ENCODE peak calls at places on chromosomes 2 and 18, in seven cellular contexts. E, W, F, G, M, I and Q are unnamed samples.

GRCh38 chr2:197786010-197786877 is 1.1 kb upstream of the BOLL start:
- DNase-seq in E (no peak), W (peak), F (peak), G (no peak), M (no peak), I (no peak), Q (no peak)

GRCh38 chr2:18650221-18650620 is 60.9 kb upstream of the NT5C1B start:
- DNase-seq in E (no peak), W (no peak), F (no peak), G (no peak), M (no peak), I (no peak), Q (no peak)

GRCh38 chr18:34055227-34055626 is 169.5 kb downstream of the NOL4 start:
- DNase-seq in E (no peak), W (no peak), F (no peak), G (no peak), M (no peak), I (no peak), Q (no peak)

GRCh38 chr2:216195565-216195978 is 86.4 kb downstream of the XRCC5 start:
- DNase-seq in E (no peak), W (no peak), F (no peak), G (no peak), M (peak), I (no peak), Q (peak)

GRCh38 chr2:204574473-204574872 is 29.2 kb downstream of the PARD3B start:
- DNase-seq in E (no peak), W (no peak), F (no peak), G (no peak), M (no peak), I (no peak), Q (no peak)

GRCh38 chr2:226796840-226797288 is 2.8 kb downstream of the IRS1 start:
- DNase-seq in E (no peak), W (no peak), F (peak), G (no peak), M (no peak), I (no peak), Q (no peak)

GRCh38 chr2:112343827-112344585 is 68.6 kb downstream of the ZC3H6 start:
- DNase-seq in E (no peak), W (no peak), F (no peak), G (no peak), M (no peak), I (no peak), Q (no peak)

GRCh38 chr2:168278424-168278888 is 31.1 kb upstream of the STK39 start:
- DNase-seq in E (no peak), W (no peak), F (no peak), G (peak), M (peak), I (no peak), Q (peak)

GRCh38 chr18:79868811-79869541 is 71.2 kb downstream of the KCNG2 start:
- DNase-seq in E (no peak), W (no peak), F (no peak), G (no peak), M (no peak), I (no peak), Q (no peak)

GRCh38 chr2:203905661-203906060 is 30.9 kb upstream of the ICOS start:
- DNase-seq in E (no peak), W (no peak), F (no peak), G (no peak), M (no peak), I (no peak), Q (no peak)

GRCh38 chr18:22422909-22423548 is 5.3 kb upstream of the CTAGE1 start:
- DNase-seq in E (peak), W (no peak), F (no peak), G (no peak), M (no peak), I (no peak), Q (peak)

GRCh38 chr2:207845202-207845864 is 75.6 kb upstream of the FZD5 start:
- DNase-seq in E (no peak), W (no peak), F (no peak), G (no peak), M (no peak), I (no peak), Q (no peak)

GRCh38 chr18:35826477-35826876 is 146.0 kb upstream of the RMP24 start:
- DNase-seq in E (no peak), W (no peak), F (no peak), G (no peak), M (no peak), I (no peak), Q (no peak)

GRCh38 chr2:201490291-201490690 is 38.8 kb downstream of the STRADB start:
- DNase-seq in E (no peak), W (no peak), F (no peak), G (no peak), M (no peak), I (no peak), Q (no peak)